ENCODE peak calls at places on chromosomes 5 and 9, in four cellular contexts. N is HCT116, G is psoas muscle, M is heart left ventricle. F is an unnamed sample.

GRCh38 chr5:124644582-124644981 is 101.9 kb downstream of the ZNF608 start:
- DNase-seq in M (no peak), N (no peak), G (no peak), F (no peak)

GRCh38 chr9:93115486-93115885 is 18.6 kb downstream of the NINJ1 start:
- DNase-seq in N (no peak), M (no peak), G (peak; percentile 2), F (no peak)

GRCh38 chr5:179323026-179323571 is 22.2 kb downstream of the ADAMTS2 start:
- DNase-seq in G (peak; percentile 17), M (no peak), N (no peak), F (no peak)

GRCh38 chr5:122313001-122313402 is 965 bp downstream of the SNCAIP start:
- DNase-seq in M (peak; percentile 7), G (peak; percentile 33), N (no peak), F (no peak)

GRCh38 chr9:107484117-107484723 is 5.3 kb downstream of the KLF4 start:
- DNase-seq in N (peak; percentile 64), G (no peak), M (peak; percentile 41), F (no peak)

GRCh38 chr9:71647094-71647591 is 121.2 kb downstream of the CEMIP2 start:
- DNase-seq in N (peak; percentile 13), G (peak; percentile 62), M (peak; percentile 83), F (peak; percentile 27)

GRCh38 chr9:125172351-125172750 is 17.3 kb downstream of the PPP6C start:
- DNase-seq in N (no peak), M (no peak), G (no peak), F (no peak)

GRCh38 chr9:76878933-76879332 is 27.0 kb downstream of the PRUNE2 start:
- DNase-seq in G (no peak), M (no peak), N (no peak), F (no peak)

GRCh38 chr9:1960696-1961095 is 54.5 kb upstream of the SMARCA2 start:
- DNase-seq in M (no peak), G (no peak), N (no peak), F (no peak)

GRCh38 chr9:33166263-33167083 is 663 bp downstream of the B4GALT1 start:
- DNase-seq in M (peak; percentile 59), G (peak; percentile 58), N (no peak), F (no peak)

GRCh38 chr5:9653811-9654210 is 23.7 kb upstream of the TAS2R1 start:
- DNase-seq in N (no peak), M (peak; percentile 75), G (peak; percentile 31), F (peak; percentile 63)

GRCh38 chr5:58002318-58002717 is 457.6 kb downstream of the PLK2 start:
- DNase-seq in N (no peak), G (no peak), M (no peak), F (peak; percentile 34)

GRCh38 chr9:31776471-31776870 is 608.0 kb upstream of the ACO1 start:
- DNase-seq in G (no peak), N (no peak), M (no peak), F (peak; percentile 54)

GRCh38 chr5:945691-946541 is 53.2 kb downstream of the TRIP13 start:
- DNase-seq in G (no peak), N (no peak), M (no peak), F (no peak)

GRCh38 chr5:1338518-1339070 is 6.3 kb downstream of the CLPTM1L start:
- DNase-seq in N (no peak), G (no peak), M (no peak), F (no peak)

GRCh38 chr9:75615284-75615683 is 275.2 kb upstream of the PCSK5 start:
- DNase-seq in N (no peak), M (no peak), G (no peak), F (no peak)

GRCh38 chr5:89147026-89147425 is 264.0 kb upstream of the MEF2C start:
- DNase-seq in N (no peak), M (no peak), G (no peak), F (no peak)

GRCh38 chr5:14816999-14817761 is 54.4 kb downstream of the ANKH start:
- DNase-seq in G (peak; percentile 54), M (no peak), N (no peak), F (peak; percentile 56)

GRCh38 chr5:1293997-1294838 is 650 bp downstream of the TERT start:
- DNase-seq in M (no peak), N (no peak), G (no peak), F (no peak)

GRCh38 chr9:84327184-84327583 is 13.4 kb downstream of the SLC28A3 start:
- DNase-seq in N (no peak), G (no peak), M (no peak), F (no peak)

GRCh38 chr9:94734054-94734754 is 7.7 kb downstream of the AOPEP start:
- DNase-seq in N (no peak), M (peak; percentile 20), G (no peak), F (no peak)

GRCh38 chr5:125560476-125561225 is 814.2 kb upstream of the ZNF608 start:
- DNase-seq in G (no peak), M (no peak), N (no peak), F (no peak)

GRCh38 chr5:73436535-73437125 is 11.9 kb downstream of the FOXD1 start:
- DNase-seq in M (no peak), N (no peak), G (no peak), F (no peak)

GRCh38 chr9:4137755-4138154 is 162.1 kb downstream of the GLIS3 start:
- DNase-seq in N (no peak), G (no peak), M (no peak), F (peak; percentile 40)

GRCh38 chr5:23332650-23333251 is 174.7 kb upstream of the PRDM9 start:
- DNase-seq in G (no peak), N (no peak), M (no peak), F (no peak)

GRCh38 chr9:4620881-4621555 is 41.1 kb upstream of the PLPP6 start:
- DNase-seq in M (no peak), N (no peak), G (no peak), F (no peak)

GRCh38 chr5:95727764-95728191 is 3.4 kb upstream of the RHOBTB3 start:
- DNase-seq in G (no peak), N (no peak), M (no peak), F (peak; percentile 53)

GRCh38 chr9:90169490-90169889 is 473.1 kb downstream of the DIRAS2 start:
- DNase-seq in M (no peak), N (no peak), G (no peak), F (no peak)

GRCh38 chr5:36606437-36607113 is at the start of gene SLC1A3:
- DNase-seq in M (peak; percentile 36), N (peak; percentile 74), G (peak; percentile 34), F (peak; percentile 34)

GRCh38 chr5:133962801-133963476 is 5.5 kb downstream of the C5orf15 start:
- DNase-seq in M (no peak), G (no peak), N (no peak), F (no peak)

GRCh38 chr9:32665101-32665500 is 29.6 kb upstream of the TAF1L start:
- DNase-seq in G (no peak), M (no peak), N (no peak), F (peak; percentile 64)

GRCh38 chr5:157554180-157555030 is 21.2 kb downstream of the ADAM19 start:
- DNase-seq in N (no peak), M (no peak), G (no peak), F (no peak)

GRCh38 chr9:35110327-35110758 is 5.3 kb downstream of the ATOSB start:
- DNase-seq in M (no peak), G (peak; percentile 57), N (no peak), F (no peak)

GRCh38 chr5:59357421-59357977 is 536.0 kb downstream of the PDE4D start:
- DNase-seq in M (no peak), N (no peak), G (peak; percentile 21), F (no peak)

GRCh38 chr9:135468866-135469521 is 10.6 kb upstream of the PPP1R26 start:
- DNase-seq in G (no peak), M (no peak), N (peak; percentile 76), F (no peak)

GRCh38 chr9:79583957-79584654 is 12.3 kb downstream of the TLE4 start:
- DNase-seq in G (peak; percentile 40), N (no peak), M (peak; percentile 34), F (no peak)

GRCh38 chr5:67842806-67843205 is 372.8 kb upstream of the PIK3R1 start:
- DNase-seq in N (no peak), M (no peak), G (no peak), F (no peak)

DNA sequence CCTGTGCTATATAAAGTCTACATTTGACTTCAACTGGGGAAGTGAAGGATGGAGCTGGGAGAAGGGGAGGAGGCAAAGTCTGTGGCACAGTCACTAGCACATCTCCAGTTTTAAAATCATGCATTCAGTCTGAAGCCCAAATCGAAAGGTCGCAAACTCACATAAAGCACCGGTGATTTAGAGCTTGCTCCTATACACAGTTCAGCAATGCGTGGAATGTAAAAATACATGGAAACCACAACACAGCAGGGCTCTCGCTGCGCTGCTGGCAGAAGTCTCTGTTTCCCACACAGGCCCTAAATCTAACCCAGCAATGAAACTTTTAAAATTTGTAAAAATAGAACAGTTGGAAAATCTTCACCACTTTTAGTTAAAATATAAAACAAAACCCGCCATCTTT is 68.2 kb downstream of the EBF1 start:
- DNase-seq in N (no peak), M (no peak), G (no peak), F (no peak)
- H3K27ac ChIP-seq in N (no peak overlapping the region), M (peak overlapping the region; percentile 54), G (no peak overlapping the region), F (no peak overlapping the region)

GRCh38 chr5:111389390-111390082 is 122.8 kb downstream of the STARD4 start:
- DNase-seq in N (peak; percentile 31), M (no peak), G (no peak), F (peak; percentile 71)

GRCh38 chr5:111385970-111386831 is 126.1 kb downstream of the STARD4 start:
- DNase-seq in M (no peak), N (no peak), G (no peak), F (no peak)

GRCh38 chr5:111384220-111384619 is 128.1 kb downstream of the STARD4 start:
- DNase-seq in G (no peak), M (no peak), N (no peak), F (no peak)

GRCh38 chr5:111383288-111383970 is 128.9 kb downstream of the STARD4 start:
- DNase-seq in G (no peak), N (no peak), M (no peak), F (no peak)

DNA sequence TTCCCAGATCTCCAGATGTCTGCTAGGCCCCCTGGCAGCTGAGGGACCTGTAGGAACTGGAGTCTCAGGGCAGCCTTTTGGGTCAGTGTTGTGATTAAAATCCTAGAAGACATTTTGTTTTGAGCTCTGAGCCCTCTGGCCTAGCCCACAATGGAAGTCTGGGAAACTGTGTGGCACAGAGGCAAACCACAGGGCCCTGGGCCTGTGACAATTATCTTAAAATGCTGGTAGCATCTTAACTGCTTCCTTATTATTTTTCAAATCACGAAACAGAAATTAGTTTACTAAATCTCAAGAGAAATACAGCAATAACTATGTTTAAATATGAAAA is 125.5 kb downstream of the STARD4 start:
- DNase-seq in M (no peak), G (no peak), N (no peak), F (no peak)
- H3K27ac ChIP-seq in M (no peak overlapping the region), G (no peak overlapping the region), N (no peak overlapping the region), F (no peak overlapping the region)

GRCh38 chr5:174455301-174455700 is 269.1 kb upstream of the MSX2 start:
- DNase-seq in N (no peak), M (no peak), G (no peak), F (no peak)

GRCh38 chr5:174454890-174455289 is 269.5 kb upstream of the MSX2 start:
- DNase-seq in G (no peak), N (no peak), M (no peak), F (no peak)

GRCh38 chr5:174457141-174457678 is 267.2 kb upstream of the MSX2 start:
- DNase-seq in M (no peak), G (no peak), N (no peak), F (no peak)

GRCh38 chr5:174454464-174454863 is 269.9 kb upstream of the MSX2 start:
- DNase-seq in N (no peak), M (no peak), G (no peak), F (no peak)

GRCh38 chr5:174453690-174454089 is 270.7 kb upstream of the MSX2 start:
- DNase-seq in N (no peak), G (no peak), M (no peak), F (no peak)
- H3K27ac ChIP-seq in N (no peak overlapping the region), G (no peak overlapping the region), M (no peak overlapping the region), F (no peak overlapping the region)

GRCh38 chr9:129649726-129650679 is 8.1 kb upstream of the ASB6 start:
- DNase-seq in M (no peak), N (no peak), G (no peak), F (no peak)
- H3K27ac ChIP-seq in M (no peak overlapping the region), N (no peak overlapping the region), G (no peak overlapping the region), F (no peak overlapping the region)

F was measured in epithelial cell of prostate.